ENCODE peak calls at places on chromosomes 13 and 19, in four cellular contexts. A is dorsolateral prefrontal cortex; M is tibial nerve; E is CD8-positive, alpha-beta T cell. C is an unnamed sample.

GRCh38 chr19:42919757-42920079 is 2.0 kb upstream of the PSG6 start:
- DNase-seq in M (no peak), E (no peak), A (no peak), C (no peak)

GRCh38 chr13:30585748-30586262 is 31.9 kb upstream of the USPL1 start:
- DNase-seq in A (no peak), M (no peak), E (no peak), C (no peak)

GRCh38 chr19:57648336-57649003 is 15.5 kb downstream of the ZNF211 start:
- DNase-seq in M (no peak), E (no peak), A (no peak), C (no peak)

GRCh38 chr19:9914315-9915207 is 21.8 kb downstream of the OLFM2 start:
- DNase-seq in E (peak; percentile 81), A (peak; percentile 59), M (peak; percentile 27), C (peak; percentile 85)

GRCh38 chr19:664913-665443 is 2.0 kb upstream of the RNF126 start:
- DNase-seq in A (peak; percentile 79), M (peak; percentile 83), E (peak; percentile 79), C (peak; percentile 73)

GRCh38 chr19:13012690-13013608 is 17.7 kb downstream of the NFIX start:
- DNase-seq in E (peak; percentile 30), M (peak; percentile 73), A (peak; percentile 57), C (no peak)

GRCh38 chr13:45846681-45847080 is 4.9 kb downstream of the SIAH3 start:
- DNase-seq in M (no peak), A (no peak), E (no peak), C (no peak)

GRCh38 chr19:14405380-14405757 is 13.8 kb downstream of the DDX39A start:
- DNase-seq in A (no peak), M (no peak), E (no peak), C (no peak)

GRCh38 chr19:7242601-7243258 is 51.5 kb downstream of the INSR start:
- DNase-seq in M (peak; percentile 24), A (no peak), E (no peak), C (no peak)

GRCh38 chr13:79295906-79296564 is 110.0 kb downstream of the RBM26 start:
- DNase-seq in E (no peak), A (peak; percentile 74), M (no peak), C (no peak)

GRCh38 chr13:45333973-45334922 is 6.7 kb downstream of the TPT1 start:
- DNase-seq in A (no peak), E (peak; percentile 49), M (no peak), C (no peak)

GRCh38 chr13:95754069-95754468 is 77.1 kb downstream of the DNAJC3 start:
- DNase-seq in E (no peak), M (no peak), A (no peak), C (no peak)

GRCh38 chr13:39415403-39415802 is 187.6 kb downstream of the LHFPL6 start:
- DNase-seq in A (peak; percentile 58), E (no peak), M (no peak), C (no peak)

GRCh38 chr19:31448221-31448657 is 99.0 kb upstream of the TSHZ3 start:
- DNase-seq in A (no peak), M (no peak), E (no peak), C (no peak)

GRCh38 chr19:1884719-1885334 is 469 bp downstream of the ABHD17A start:
- DNase-seq in A (no peak), M (no peak), E (no peak), C (no peak)

GRCh38 chr19:39845621-39846175 is 481 bp downstream of the FBL start:
- DNase-seq in E (no peak), M (no peak), A (no peak), C (no peak)

GRCh38 chr13:78732445-78733017 is 73.6 kb upstream of the OBI1 start:
- DNase-seq in M (no peak), A (no peak), E (no peak), C (no peak)

GRCh38 chr19:19746286-19747213 is 13.6 kb upstream of the ZNF14 start:
- DNase-seq in A (no peak), M (no peak), E (no peak), C (no peak)

GRCh38 chr19:35216833-35217707 is 11.5 kb downstream of the FAM187B start:
- DNase-seq in E (peak; percentile 40), A (no peak), M (peak; percentile 83), C (peak; percentile 42)

GRCh38 chr19:18520848-18521691 is 800 bp downstream of the ELL start:
- DNase-seq in E (peak; percentile 37), M (peak; percentile 62), A (no peak), C (no peak)

GRCh38 chr19:42606660-42607351 is 12.1 kb upstream of the CEACAM8 start:
- DNase-seq in M (no peak), E (peak; percentile 31), A (peak; percentile 28), C (peak; percentile 24)

GRCh38 chr19:16018801-16019551 is 57.3 kb upstream of the TPM4 start:
- DNase-seq in E (no peak), A (no peak), M (no peak), C (no peak)

GRCh38 chr19:5337126-5337525 is 3.5 kb downstream of the PTPRS start:
- DNase-seq in A (no peak), E (no peak), M (no peak), C (no peak)

GRCh38 chr19:5339950-5340636 is 519 bp downstream of the PTPRS start:
- DNase-seq in E (no peak), A (no peak), M (no peak), C (no peak)

GRCh38 chr19:5339470-5339949 is 1.1 kb downstream of the PTPRS start:
- DNase-seq in E (no peak), A (no peak), M (no peak), C (no peak)

GRCh38 chr19:5337886-5338595 is 2.6 kb downstream of the PTPRS start:
- DNase-seq in E (no peak), A (no peak), M (no peak), C (no peak)

GRCh38 chr19:5338661-5339469 is 1.7 kb downstream of the PTPRS start:
- DNase-seq in A (peak; percentile 20), M (no peak), E (no peak), C (no peak)
- TF ChIP-seq CTCF in A (peak; percentile 61), M (no peak), E (no peak), C (no peak)

DNA sequence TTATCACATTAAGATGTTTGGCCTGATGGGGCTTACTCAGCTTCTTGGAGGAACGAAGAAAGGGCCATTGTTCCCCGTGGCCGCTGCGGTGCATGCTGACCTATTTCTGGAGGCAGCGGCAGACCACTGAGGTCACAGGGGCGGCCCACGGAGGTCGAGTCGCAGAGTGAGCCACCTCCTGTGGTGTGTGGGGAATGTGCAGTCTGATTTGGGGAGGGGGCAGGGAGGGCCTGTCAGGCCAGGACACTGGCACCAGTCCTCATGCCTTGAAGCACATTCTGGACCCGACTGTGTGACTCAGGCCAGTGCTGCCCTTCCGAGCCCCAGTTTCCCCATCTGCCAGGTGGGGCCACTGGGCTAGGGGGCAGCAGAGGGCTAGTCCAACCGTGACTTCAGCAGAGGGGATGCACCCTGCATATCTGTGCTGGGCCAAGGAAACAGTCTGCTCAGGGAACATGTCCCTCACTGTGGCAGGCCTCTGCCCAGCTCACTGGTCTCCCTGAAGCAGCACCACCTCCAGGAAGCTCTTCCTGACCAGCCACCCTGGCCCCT is 6.3 kb downstream of the SLC7A10 start:
- DNase-seq in E (no peak), A (peak; percentile 20), M (no peak), C (no peak)
- H3K27ac ChIP-seq in E (no peak overlapping the region), A (no peak overlapping the region), M (no peak overlapping the region), C (no peak overlapping the region)

GRCh38 chr13:109273326-109273751 is 513.0 kb downstream of the IRS2 start:
- DNase-seq in M (no peak), A (no peak), E (no peak), C (no peak)

GRCh38 chr13:109274188-109274821 is 512.1 kb downstream of the IRS2 start:
- DNase-seq in E (no peak), M (no peak), A (no peak), C (no peak)

GRCh38 chr13:109275390-109275789 is 511.0 kb downstream of the IRS2 start:
- DNase-seq in E (no peak), A (no peak), M (no peak), C (no peak)

GRCh38 chr13:109276261-109276660 is 510.1 kb downstream of the IRS2 start:
- DNase-seq in M (no peak), E (no peak), A (no peak), C (no peak)

DNA sequence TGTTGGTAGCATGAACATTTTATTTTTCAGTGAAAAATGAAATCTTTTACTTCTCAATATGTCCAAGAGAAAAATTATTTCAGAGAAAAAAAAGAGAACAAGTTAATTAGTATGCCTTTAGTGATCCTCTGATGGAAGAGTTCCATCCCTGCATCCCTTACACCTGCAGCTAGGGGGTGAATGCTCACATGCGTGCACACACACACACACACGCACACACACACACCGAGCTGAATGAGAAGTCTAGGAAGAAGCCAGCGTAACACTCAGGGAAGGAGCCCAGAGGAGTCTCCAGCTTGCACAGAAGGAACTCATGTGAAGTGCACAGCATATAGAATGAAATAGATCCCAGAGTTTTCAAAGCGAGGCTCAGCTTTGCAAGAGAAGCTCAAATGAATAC is 510.5 kb downstream of the IRS2 start:
- DNase-seq in E (no peak), A (no peak), M (no peak), C (no peak)
- TF ChIP-seq CTCF in E (no peak), A (no peak), M (no peak), C (no peak)

GRCh38 chr19:46100344-46100743 is 24.1 kb downstream of the IGFL3 start:
- DNase-seq in A (no peak), M (no peak), E (no peak), C (no peak)
- H3K27ac ChIP-seq in A (no peak overlapping the region), M (no peak overlapping the region), E (no peak overlapping the region), C (no peak overlapping the region)

GRCh38 chr13:50377726-50378270 is 362.6 kb downstream of the KCNRG start:
- DNase-seq in M (no peak), A (no peak), E (no peak), C (no peak)

GRCh38 chr13:50374517-50374916 is 359.3 kb downstream of the KCNRG start:
- DNase-seq in E (no peak), A (no peak), M (no peak), C (no peak)

GRCh38 chr13:50378513-50378970 is 363.3 kb downstream of the KCNRG start:
- DNase-seq in A (no peak), M (no peak), E (no peak), C (no peak)

GRCh38 chr13:50375792-50376191 is 360.5 kb downstream of the KCNRG start:
- DNase-seq in A (no peak), E (no peak), M (no peak), C (no peak)

GRCh38 chr13:50376895-50377575 is 361.8 kb downstream of the KCNRG start:
- DNase-seq in M (no peak), A (no peak), E (no peak), C (no peak)
- TF ChIP-seq CTCF in M (no peak), A (peak; percentile 41), E (no peak), C (no peak)

C was measured in CD4-positive, alpha-beta T cell.